ENCODE peak calls at places on chromosome 18, in six cellular contexts. K is K562, W is fibroblast of lung, U is HCT116, R is H9, S is neural progenitor cell. A is an unnamed sample.

GRCh38 chr18:62071071-62071470 is 115.8 kb downstream of the PIGN start:
- DNase-seq in K (no peak), W (no peak), U (no peak), R (no peak), S (no peak), A (no peak)

GRCh38 chr18:56637897-56638231 is 528 bp downstream of the TXNL1 start:
- DNase-seq in K (peak; percentile 15), W (peak; percentile 4), U (no peak), R (no peak), S (peak; percentile 30), A (no peak)

GRCh38 chr18:35345460-35345921 is 1.3 kb upstream of the ZNF24 start:
- DNase-seq in K (peak; percentile 24), W (peak; percentile 43), U (no peak), R (no peak), S (peak; percentile 27), A (no peak)

GRCh38 chr18:8623549-8624106 is 14.4 kb downstream of the RAB12 start:
- DNase-seq in K (no peak), W (peak; percentile 22), U (no peak), R (no peak), S (no peak), A (peak; percentile 72)

GRCh38 chr18:37684183-37684582 is 118.6 kb upstream of the CELF4 start:
- DNase-seq in K (no peak), W (no peak), U (no peak), R (peak; percentile 30), S (no peak), A (no peak)

GRCh38 chr18:45670281-45670962 is 53.6 kb upstream of the SLC14A1 start:
- DNase-seq in K (peak; percentile 81), W (peak; percentile 78), U (no peak), R (no peak), S (no peak), A (no peak)

GRCh38 chr18:61908661-61909060 is 15.9 kb upstream of the RNF152 start:
- DNase-seq in K (no peak), W (no peak), U (no peak), R (no peak), S (no peak), A (no peak)

GRCh38 chr18:3703732-3704176 is 253.8 kb downstream of the TGIF1 start:
- DNase-seq in K (peak; percentile 85), W (peak; percentile 79), U (peak; percentile 48), R (peak; percentile 62), S (peak; percentile 81), A (no peak)

GRCh38 chr18:46148810-46149209 is 44.6 kb downstream of the HAUS1 start:
- DNase-seq in K (peak; percentile 72), W (peak; percentile 66), U (no peak), R (peak; percentile 76), S (peak; percentile 78), A (no peak)

GRCh38 chr18:31102020-31102684 is at the start of gene DSC2:
- DNase-seq in K (peak; percentile 79), W (no peak), U (no peak), R (peak; percentile 80), S (peak; percentile 80), A (peak; percentile 83)

GRCh38 chr18:2969695-2970094 is 43.2 kb downstream of the LPIN2 start:
- DNase-seq in K (no peak), W (no peak), U (no peak), R (no peak), S (no peak), A (no peak)

GRCh38 chr18:35088931-35089330 is 47.7 kb downstream of the MAPRE2 start:
- DNase-seq in K (no peak), W (no peak), U (no peak), R (no peak), S (no peak), A (no peak)

GRCh38 chr18:36442717-36443116 is 145.2 kb downstream of the FHOD3 start:
- DNase-seq in K (no peak), W (no peak), U (no peak), R (no peak), S (no peak), A (no peak)

GRCh38 chr18:74064510-74064909 is 83.1 kb downstream of the FBXO15 start:
- DNase-seq in K (no peak), W (no peak), U (no peak), R (no peak), S (no peak), A (no peak)

GRCh38 chr18:33470229-33470628 is 29.7 kb upstream of the CCDC178 start:
- DNase-seq in K (no peak), W (peak; percentile 40), U (no peak), R (no peak), S (no peak), A (no peak)

GRCh38 chr18:40810371-40810770 is 1144.7 kb upstream of the PIK3C3 start:
- DNase-seq in K (no peak), W (peak; percentile 64), U (no peak), R (no peak), S (no peak), A (no peak)

GRCh38 chr18:30971338-30971956 is 71.1 kb downstream of the DSC3 start:
- DNase-seq in K (peak; percentile 56), W (peak; percentile 39), U (peak; percentile 34), R (no peak), S (peak; percentile 54), A (no peak)

GRCh38 chr18:3499498-3499897 is 49.5 kb downstream of the TGIF1 start:
- DNase-seq in K (no peak), W (no peak), U (no peak), R (peak; percentile 64), S (peak; percentile 58), A (no peak)

GRCh38 chr18:23133860-23134779 is 1.2 kb upstream of the CABLES1 start:
- DNase-seq in K (no peak), W (no peak), U (peak; percentile 53), R (peak; percentile 95), S (peak; percentile 41), A (peak; percentile 80)

GRCh38 chr18:10023853-10024638 is 110.2 kb downstream of the VAPA start:
- DNase-seq in K (no peak), W (no peak), U (no peak), R (no peak), S (no peak), A (no peak)

GRCh38 chr18:26215247-26215970 is 10.8 kb upstream of the TAF4B start:
- DNase-seq in K (no peak), W (no peak), U (no peak), R (no peak), S (no peak), A (no peak)

GRCh38 chr18:28019425-28020108 is 157.4 kb downstream of the CDH2 start:
- DNase-seq in K (no peak), W (no peak), U (no peak), R (no peak), S (no peak), A (no peak)

GRCh38 chr18:7657050-7657449 is 89.9 kb downstream of the PTPRM start:
- DNase-seq in K (no peak), W (no peak), U (no peak), R (no peak), S (no peak), A (no peak)

GRCh38 chr18:75167137-75167536 is 41.8 kb downstream of the PTGR3 start:
- DNase-seq in K (no peak), W (no peak), U (no peak), R (no peak), S (no peak), A (no peak)

GRCh38 chr18:5556317-5556974 is 12.6 kb upstream of the EPB41L3 start:
- DNase-seq in K (no peak), W (peak; percentile 83), U (no peak), R (no peak), S (no peak), A (no peak)

GRCh38 chr18:9285604-9286003 is 49.0 kb upstream of the TWSG1 start:
- DNase-seq in K (no peak), W (no peak), U (no peak), R (no peak), S (no peak), A (no peak)

GRCh38 chr18:27983780-27984179 is 193.2 kb downstream of the CDH2 start:
- DNase-seq in K (no peak), W (no peak), U (no peak), R (no peak), S (no peak), A (no peak)

GRCh38 chr18:41643427-41643826 is 311.6 kb upstream of the PIK3C3 start:
- DNase-seq in K (no peak), W (no peak), U (no peak), R (no peak), S (no peak), A (no peak)

GRCh38 chr18:47075098-47075883 is 39.9 kb upstream of the ELOA2 start:
- DNase-seq in K (peak; percentile 5), W (no peak), U (peak; percentile 57), R (peak; percentile 47), S (no peak), A (no peak)

GRCh38 chr18:26133652-26134051 is at the start of gene PSMA8:
- DNase-seq in K (no peak), W (no peak), U (no peak), R (peak; percentile 65), S (peak; percentile 17), A (peak; percentile 72)

GRCh38 chr18:10924290-10924689 is 225.1 kb downstream of the PIEZO2 start:
- DNase-seq in K (no peak), W (no peak), U (no peak), R (no peak), S (no peak), A (no peak)

GRCh38 chr18:78920436-78921138 is 59.0 kb upstream of the SALL3 start:
- DNase-seq in K (no peak), W (no peak), U (no peak), R (no peak), S (no peak), A (peak; percentile 26)

GRCh38 chr18:75544496-75544895 is 117.0 kb upstream of the SMIM21 start:
- DNase-seq in K (no peak), W (no peak), U (peak; percentile 42), R (no peak), S (no peak), A (no peak)

GRCh38 chr18:55517055-55517454 is 70.9 kb downstream of the TCF4 start:
- DNase-seq in K (peak; percentile 47), W (no peak), U (no peak), R (no peak), S (no peak), A (no peak)
- H3K9ac ChIP-seq in K (no peak overlapping the region), W (no peak overlapping the region), U (no peak overlapping the region), R (no peak overlapping the region), S (no peak overlapping the region), A (no peak overlapping the region)

GRCh38 chr18:79951545-79952456 is at the start of gene SLC66A2:
- DNase-seq in K (peak; percentile 86), W (peak; percentile 81), U (peak; percentile 50), R (peak; percentile 81), S (peak; percentile 91), A (peak; percentile 97)
- TF ChIP-seq CTCF in K (no peak), W (no peak), U (no peak), R (no peak), S (peak; percentile 23), A (no peak)

GRCh38 chr18:58087928-58088722 is 44.1 kb downstream of the NEDD4L start:
- DNase-seq in K (peak; percentile 74), W (peak; percentile 16), U (no peak), R (peak; percentile 46), S (no peak), A (no peak)
- H3K27ac ChIP-seq in K (peak overlapping the region; percentile 89), W (no peak overlapping the region), U (no peak overlapping the region), R (no peak overlapping the region), S (no peak overlapping the region), A (no peak overlapping the region)

DNA sequence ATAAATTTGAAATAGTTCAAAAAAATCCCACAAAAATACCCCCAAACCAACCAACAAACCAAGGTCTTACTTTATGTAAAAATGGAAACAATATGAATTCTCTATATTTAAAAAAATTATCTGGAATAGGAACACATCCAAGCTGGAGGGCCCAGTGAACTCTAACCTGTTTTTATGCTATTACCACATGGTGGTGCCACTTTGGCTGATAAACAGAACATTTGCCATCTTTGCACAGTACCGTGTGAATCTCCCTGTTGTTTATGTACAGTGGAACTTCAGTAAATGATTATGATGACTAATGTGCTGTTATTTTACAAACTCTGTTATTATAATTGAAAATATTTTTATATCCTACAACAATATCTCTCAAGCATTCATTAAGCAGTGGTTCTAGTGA is 145.3 kb upstream of the SMAD7 start:
- DNase-seq in K (no peak), W (peak; percentile 51), U (no peak), R (no peak), S (no peak), A (no peak)
- H3K9ac ChIP-seq in K (no peak overlapping the region), W (no peak overlapping the region), U (no peak overlapping the region), R (no peak overlapping the region), S (no peak overlapping the region), A (no peak overlapping the region)